ENCODE peak calls at places on chromosomes 12 and 14, in four cellular contexts. T, I, S and A are unnamed samples.

GRCh38 chr12:46524778-46525177 is 152.2 kb upstream of the SLC38A2 start:
- DNase-seq in T (no peak), I (no peak), S (peak), A (no peak)

GRCh38 chr14:21215879-21216251 is 53.4 kb downstream of the HNRNPC start:
- DNase-seq in S (no peak), T (no peak), I (no peak), A (no peak)

GRCh38 chr14:55807992-55808391 is 228.0 kb downstream of the KTN1 start:
- DNase-seq in I (no peak), T (no peak), S (no peak), A (no peak)

GRCh38 chr14:91508105-91508504 is 2.0 kb downstream of the PPP4R3A start:
- DNase-seq in S (no peak), I (no peak), T (no peak), A (no peak)

GRCh38 chr12:56773113-56773512 is 10.0 kb downstream of the HSD17B6 start:
- DNase-seq in I (no peak), S (no peak), T (no peak), A (no peak)

GRCh38 chr12:3137268-3137761 is 60.1 kb downstream of the TSPAN9 start:
- DNase-seq in I (no peak), T (peak), S (peak), A (no peak)

GRCh38 chr12:19299765-19300164 is 139.5 kb upstream of the AEBP2 start:
- DNase-seq in S (peak), I (no peak), T (no peak), A (no peak)

GRCh38 chr14:92040431-92041040 is 677 bp upstream of the TRIP11 start:
- DNase-seq in T (peak), I (no peak), S (peak), A (peak)

GRCh38 chr12:74537126-74537706 is 419 bp upstream of the ATXN7L3B start:
- DNase-seq in T (peak), I (no peak), S (peak), A (peak)

GRCh38 chr12:124110372-124110883 is 137.4 kb downstream of the ZNF664 start:
- DNase-seq in T (no peak), I (no peak), S (no peak), A (no peak)

GRCh38 chr12:95473440-95473946 is 459 bp upstream of the METAP2 start:
- DNase-seq in S (peak), I (peak), T (peak), A (peak)

GRCh38 chr12:10171954-10172353 is at the start of gene OLR1:
- DNase-seq in S (no peak), I (no peak), T (no peak), A (no peak)

GRCh38 chr14:101224356-101225115 is 321.0 kb upstream of the RTL1 start:
- DNase-seq in I (peak), S (no peak), T (no peak), A (no peak)

GRCh38 chr12:31368666-31369361 is 42.9 kb upstream of the SINHCAF start:
- DNase-seq in I (peak), S (no peak), T (no peak), A (no peak)

GRCh38 chr12:132398386-132398991 is 69.1 kb upstream of the GALNT9 start:
- DNase-seq in T (no peak), S (no peak), I (peak), A (no peak)

GRCh38 chr14:103528158-103528511 is 861 bp upstream of the TRMT61A start:
- DNase-seq in S (no peak), T (no peak), I (no peak), A (no peak)

GRCh38 chr12:49675137-49675536 is 32.1 kb downstream of the FMNL3 start:
- DNase-seq in I (no peak), S (no peak), T (no peak), A (no peak)

GRCh38 chr12:32399373-32400113 is at the start of gene FGD4:
- DNase-seq in S (peak), T (peak), I (peak), A (peak)

GRCh38 chr12:52634266-52635056 is 16.1 kb upstream of the KRT73 start:
- DNase-seq in S (no peak), T (no peak), I (no peak), A (peak)

GRCh38 chr14:68794856-68795601 is 2.2 kb upstream of the ZFP36L1 start:
- DNase-seq in S (peak), I (peak), T (no peak), A (no peak)

GRCh38 chr12:5012337-5012736 is 31.3 kb upstream of the KCNA5 start:
- DNase-seq in S (no peak), I (no peak), T (no peak), A (no peak)

GRCh38 chr12:57477710-57478681 is 1.7 kb downstream of the ARHGAP9 start:
- DNase-seq in I (no peak), S (peak), T (no peak), A (no peak)

GRCh38 chr14:101845896-101846295 is 84.4 kb downstream of the PPP2R5C start:
- DNase-seq in S (no peak), T (no peak), I (no peak), A (no peak)

GRCh38 chr12:26227376-26227775 is 32.0 kb downstream of the SSPN start:
- DNase-seq in S (no peak), I (no peak), T (no peak), A (no peak)

GRCh38 chr12:67472551-67472950 is 176.0 kb upstream of the DYRK2 start:
- DNase-seq in I (no peak), T (no peak), S (no peak), A (no peak)

GRCh38 chr12:104049278-104050257 is at the start of gene GLT8D2:
- DNase-seq in S (peak), T (no peak), I (no peak), A (no peak)

GRCh38 chr12:131882804-131883520 is 11.5 kb upstream of the ULK1 start:
- DNase-seq in S (no peak), I (peak), T (peak), A (no peak)

GRCh38 chr14:58167057-58167456 is 15.0 kb upstream of the ARMH4 start:
- DNase-seq in S (no peak), I (no peak), T (no peak), A (no peak)

GRCh38 chr14:92323031-92323915 is at the start of gene SLC24A4:
- DNase-seq in S (no peak), I (no peak), T (peak), A (no peak)

GRCh38 chr12:62190081-62190480 is 70.1 kb upstream of the USP15 start:
- DNase-seq in I (no peak), T (no peak), S (no peak), A (no peak)
- H3K4me3 ChIP-seq in I (no peak), T (no peak), S (no peak), A (no peak)

DNA sequence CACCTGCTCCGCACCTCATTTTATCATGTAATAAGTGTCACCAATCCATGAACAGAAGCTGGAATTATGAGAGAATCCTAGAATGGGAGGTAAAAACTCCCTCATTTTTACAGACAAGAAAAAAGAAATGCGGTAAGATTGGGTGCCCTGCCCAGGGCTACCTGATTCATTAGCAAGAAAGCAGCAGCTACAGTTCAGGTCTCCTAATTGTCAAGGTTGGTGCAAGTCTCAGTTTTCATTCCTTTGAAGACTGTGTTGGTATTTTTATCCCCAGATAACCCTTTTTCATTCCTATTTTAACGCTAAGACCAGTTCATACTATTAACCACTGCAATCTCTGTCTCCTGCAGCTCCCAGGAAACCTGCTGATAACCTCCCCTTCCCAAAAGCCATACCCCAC is 6.9 kb downstream of the DUSP6 start:
- DNase-seq in T (no peak), S (no peak), I (no peak), A (no peak)
- H3K4me3 ChIP-seq in T (no peak), S (no peak), I (no peak), A (no peak)

GRCh38 chr14:85344847-85345591 is 184.9 kb upstream of the FLRT2 start:
- DNase-seq in T (no peak), S (no peak), I (no peak), A (peak)

GRCh38 chr14:85342858-85343607 is 186.9 kb upstream of the FLRT2 start:
- DNase-seq in I (no peak), T (no peak), S (peak), A (no peak)
- H3K4me3 ChIP-seq in I (no peak), T (no peak), S (no peak), A (no peak)

DNA sequence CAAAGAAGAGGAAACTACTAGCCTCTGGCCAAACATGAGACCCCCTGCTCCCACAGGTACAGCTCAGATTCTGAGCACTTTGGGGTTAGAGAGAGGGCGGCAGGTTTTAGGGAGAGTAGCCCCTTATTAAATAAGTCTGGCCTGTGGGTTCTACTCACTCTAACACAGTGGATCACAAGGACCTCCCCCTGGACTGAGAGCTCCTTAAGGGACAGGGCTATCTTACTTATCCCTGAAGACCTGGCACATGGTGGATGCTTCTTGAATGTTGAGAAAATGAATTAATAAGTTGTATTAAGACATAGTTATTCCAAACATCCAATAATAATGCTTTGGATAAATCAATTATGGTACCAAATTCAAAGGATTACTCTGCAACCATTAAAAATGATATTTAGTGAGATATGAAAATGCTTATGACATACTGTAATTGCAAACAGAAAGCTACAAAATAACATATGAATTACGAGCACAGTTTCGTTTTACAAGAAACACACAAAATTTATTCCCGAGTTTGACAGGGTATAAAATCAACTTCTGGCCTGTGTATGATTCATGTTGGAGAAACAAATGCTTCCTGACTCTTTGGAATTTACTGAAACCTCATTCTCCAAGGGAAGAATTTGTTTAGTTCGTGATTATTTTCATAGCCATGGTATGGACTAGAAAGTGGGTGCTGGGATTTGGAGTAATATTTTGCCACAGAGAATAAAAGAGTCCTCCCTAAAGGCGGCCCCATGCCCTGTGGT is 59.3 kb upstream of the BDKRB2 start:
- DNase-seq in I (no peak), T (no peak), S (peak), A (no peak)
- H3K4me3 ChIP-seq in I (no peak), T (no peak), S (no peak), A (no peak)

DNA sequence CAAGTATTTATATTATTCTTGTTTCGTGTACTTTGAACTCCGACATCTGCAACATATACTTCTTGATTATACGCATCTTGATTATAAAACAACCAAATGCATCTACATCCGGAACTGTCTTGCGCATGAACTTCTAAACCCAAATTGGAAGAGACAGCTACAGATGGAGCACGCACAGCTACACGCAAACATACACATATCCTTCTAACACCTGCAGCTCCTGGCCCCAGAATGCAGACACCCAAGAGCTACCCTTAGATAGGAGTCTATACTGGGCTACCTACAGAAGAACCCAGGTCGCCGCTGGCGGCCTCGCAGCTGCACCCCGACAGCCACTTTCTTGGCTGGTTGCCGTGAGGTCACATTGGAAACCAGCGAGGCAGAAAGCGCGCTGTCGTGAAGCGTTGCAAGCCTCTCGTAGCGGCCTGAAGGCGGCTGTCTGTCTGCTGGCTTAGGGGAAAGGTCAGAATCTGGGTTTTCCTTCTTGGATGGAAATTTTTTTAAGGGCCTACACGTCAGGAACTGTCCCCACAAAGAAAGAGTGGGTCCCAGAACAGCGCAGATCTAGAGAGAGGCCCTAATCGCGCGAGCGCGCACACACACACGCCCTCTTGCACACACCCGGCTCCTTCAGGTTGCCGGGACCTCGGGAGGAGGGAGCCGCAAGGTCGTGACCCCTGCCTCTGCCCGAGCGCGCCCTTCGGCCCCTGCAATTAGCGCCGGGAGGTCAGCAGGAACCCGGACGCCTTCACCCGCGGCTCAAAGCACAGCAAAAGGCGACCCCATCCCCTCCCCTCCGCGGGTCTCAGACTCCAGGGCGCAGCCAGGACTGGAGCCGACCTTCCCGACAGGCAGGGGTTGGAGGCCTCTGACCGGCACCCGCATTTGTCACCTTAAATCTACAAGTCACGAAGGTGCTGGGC is 17.0 kb downstream of the TBX3 start:
- DNase-seq in I (no peak), T (no peak), S (no peak), A (no peak)
- H3K4me3 ChIP-seq in I (no peak), T (no peak), S (no peak), A (no peak)

DNA sequence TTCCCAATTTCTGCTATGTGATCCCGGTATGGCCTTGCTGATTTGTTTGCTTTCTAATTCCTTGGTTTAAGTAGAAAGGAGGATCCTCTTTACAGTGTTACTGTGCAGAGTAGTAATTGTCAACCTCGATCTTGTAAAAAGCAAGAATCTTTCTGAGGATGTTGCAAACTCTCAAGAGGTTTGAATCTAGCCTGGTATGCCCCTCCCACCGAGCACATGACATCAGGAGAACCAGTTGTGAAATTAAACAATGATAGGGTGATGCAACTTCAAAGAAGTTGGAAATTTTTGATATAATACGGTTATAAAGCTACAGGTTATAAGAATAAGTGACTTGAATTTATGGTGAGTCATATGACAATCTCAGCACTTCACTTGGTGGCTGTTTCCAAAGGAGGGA is 35.0 kb upstream of the FUT8 start:
- DNase-seq in T (no peak), S (peak), I (no peak), A (no peak)
- H3K4me3 ChIP-seq in T (no peak), S (no peak), I (no peak), A (no peak)

DNA sequence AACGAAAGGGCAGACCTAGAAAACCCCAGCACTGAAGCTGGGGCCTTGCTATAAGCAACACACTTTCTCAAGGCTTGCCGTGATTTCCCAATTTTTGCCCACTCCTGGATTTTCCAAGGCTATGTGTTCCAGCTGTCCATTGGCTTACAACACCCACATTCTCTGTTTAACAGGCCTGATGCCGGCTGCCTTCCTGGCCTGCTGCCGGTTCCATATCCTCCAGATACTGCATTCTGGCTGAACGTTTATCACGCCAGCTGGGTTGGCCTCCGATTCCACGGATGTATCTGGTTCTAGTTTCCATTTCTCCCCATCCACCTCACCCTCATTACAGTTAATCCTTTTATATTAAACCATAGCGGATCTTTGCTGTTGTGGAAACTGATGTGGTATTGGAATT is 1.9 kb upstream of the PCNX1 start:
- DNase-seq in T (no peak), S (peak), I (no peak), A (no peak)
- H3K4me3 ChIP-seq in T (no peak), S (no peak), I (no peak), A (no peak)

DNA sequence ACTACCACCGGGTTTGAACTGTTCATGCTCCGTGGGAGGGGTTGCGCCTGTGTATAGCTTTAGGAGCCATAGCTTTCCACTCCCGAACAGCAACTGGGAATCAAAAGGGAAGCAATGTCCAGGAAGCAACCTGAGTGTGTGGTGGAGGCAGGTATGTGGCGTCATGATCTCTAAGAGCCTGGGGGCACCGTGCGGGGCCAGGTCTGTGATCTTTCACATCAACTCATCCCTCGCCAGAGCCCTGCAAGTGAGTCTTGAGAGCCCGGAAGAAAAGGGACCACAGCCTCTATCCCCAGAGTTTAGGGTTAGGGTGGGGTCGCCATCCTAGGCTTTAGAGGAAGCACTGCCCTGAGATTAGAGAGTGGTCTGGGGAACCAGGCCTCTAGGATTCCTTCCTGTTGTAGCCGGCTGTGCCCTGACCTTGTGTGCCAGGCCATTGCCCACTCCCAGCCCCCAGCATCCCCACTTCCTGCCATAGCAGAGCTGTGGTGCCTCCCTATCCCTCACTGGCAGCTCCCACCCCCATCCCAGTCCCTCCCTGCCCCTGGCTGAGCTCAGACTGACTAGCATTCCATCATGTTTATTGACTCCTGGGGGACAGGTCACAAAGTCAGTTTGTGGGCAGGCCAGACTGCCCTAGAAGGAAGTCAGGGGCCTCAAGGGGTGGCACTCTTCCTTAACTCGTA is 733 bp upstream of the ADCY4 start:
- DNase-seq in T (no peak), I (no peak), S (no peak), A (no peak)
- H3K4me3 ChIP-seq in T (no peak), I (no peak), S (no peak), A (no peak)

DNA sequence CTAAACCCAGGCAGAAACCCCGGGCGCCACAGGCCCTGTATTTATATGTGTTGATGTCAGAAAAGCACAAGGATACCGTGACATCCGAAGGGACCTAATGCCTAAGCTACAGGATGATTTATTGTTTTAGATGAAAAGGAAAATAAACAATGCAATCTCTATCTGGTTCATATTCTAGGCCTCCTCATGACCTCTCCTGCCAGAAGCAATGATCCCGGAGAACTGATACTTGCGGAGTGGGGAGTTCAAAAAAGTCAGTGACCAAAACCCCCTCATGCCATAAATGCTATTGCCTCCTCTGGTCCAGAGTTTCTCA is 849 bp upstream of the CSRP2 start:
- DNase-seq in I (no peak), T (no peak), S (no peak), A (no peak)
- H3K4me3 ChIP-seq in I (peak), T (peak), S (peak), A (no peak)